ENCODE peak calls at places on chromosomes 7 and 10, in eight cellular contexts. O, S, E, N, F, Y, V and M are unnamed samples.

GRCh38 chr10:63281967-63282366 is 148.8 kb downstream of the NRBF2 start:
- DNase-seq in F (no peak), V (no peak), E (no peak), S (no peak), Y (no peak), N (no peak), O (peak; percentile 39), M (no peak)

GRCh38 chr7:158317238-158318205 is 270.1 kb downstream of the PTPRN2 start:
- DNase-seq in E (no peak), F (no peak), S (no peak), O (no peak), Y (no peak), N (no peak), V (no peak), M (no peak)

GRCh38 chr10:11209810-11210141 is 192.1 kb downstream of the CELF2 start:
- DNase-seq in V (no peak), Y (no peak), F (no peak), E (no peak), O (no peak), S (no peak), N (no peak), M (no peak)

GRCh38 chr7:3089493-3089892 is 45.8 kb upstream of the CARD11 start:
- DNase-seq in F (no peak), V (no peak), S (no peak), N (peak; percentile 16), E (no peak), O (peak; percentile 15), Y (no peak), M (no peak)

GRCh38 chr10:3186365-3186764 is 13.8 kb upstream of the PITRM1 start:
- DNase-seq in N (no peak), O (no peak), Y (no peak), E (no peak), F (no peak), V (no peak), S (peak; percentile 41), M (peak; percentile 78)

GRCh38 chr7:154304740-154305679 is 252.8 kb downstream of the DPP6 start:
- DNase-seq in E (no peak), O (no peak), S (no peak), F (no peak), V (no peak), N (no peak), Y (no peak), M (no peak)

GRCh38 chr7:28332031-28332430 is 80.3 kb upstream of the CREB5 start:
- DNase-seq in V (no peak), F (no peak), N (no peak), Y (no peak), S (no peak), E (no peak), O (no peak), M (no peak)

GRCh38 chr7:81161459-81162075 is 242.7 kb upstream of the SEMA3C start:
- DNase-seq in Y (no peak), S (no peak), E (peak; percentile 95), F (peak; percentile 58), V (no peak), O (peak; percentile 86), N (peak; percentile 97), M (no peak)

GRCh38 chr7:70694909-70695803 is 436.8 kb upstream of the GALNT17 start:
- DNase-seq in O (peak; percentile 21), F (peak; percentile 31), S (no peak), N (peak; percentile 33), Y (no peak), E (peak; percentile 30), V (peak; percentile 44), M (no peak)

GRCh38 chr7:114720725-114721124 is 201.2 kb upstream of the MDFIC start:
- DNase-seq in Y (no peak), S (no peak), N (no peak), V (no peak), O (peak; percentile 40), F (no peak), E (no peak), M (no peak)

GRCh38 chr7:106750773-106751172 is 89.8 kb upstream of the CCDC71L start:
- DNase-seq in Y (no peak), O (no peak), E (no peak), F (no peak), S (no peak), N (no peak), V (no peak), M (no peak)

GRCh38 chr7:112511451-112512220 is 30.8 kb downstream of the LSMEM1 start:
- DNase-seq in Y (no peak), F (no peak), V (no peak), E (no peak), N (no peak), O (no peak), S (no peak), M (no peak)

GRCh38 chr7:77415474-77415821 is 701 bp downstream of the GSAP start:
- DNase-seq in O (no peak), E (no peak), F (peak; percentile 24), N (no peak), S (no peak), V (no peak), Y (peak; percentile 3), M (peak; percentile 13)

GRCh38 chr7:105454058-105454739 is 65.5 kb upstream of the SRPK2 start:
- DNase-seq in O (peak; percentile 51), S (no peak), F (no peak), E (peak; percentile 68), V (no peak), N (peak; percentile 83), Y (no peak), M (no peak)

GRCh38 chr10:44619975-44620374 is 235.1 kb upstream of the CXCL12 start:
- DNase-seq in S (no peak), F (no peak), E (no peak), N (peak; percentile 15), Y (no peak), O (peak; percentile 73), V (no peak), M (no peak)

GRCh38 chr7:920351-921070 is 34.0 kb downstream of the ADAP1 start:
- DNase-seq in V (peak; percentile 36), Y (peak; percentile 3), E (no peak), F (peak; percentile 9), O (no peak), S (no peak), N (no peak), M (peak; percentile 63)